ENCODE peak calls at places on chromosomes 11 and 22, in five cellular contexts. E is BJ, Y is foreskin fibroblast, H is mucosa of descending colon, S is cardiac fibroblast. D is an unnamed sample.

GRCh38 chr22:35470903-35471321 is 69.7 kb upstream of the RASD2 start:
- DNase-seq in Y (no peak), S (peak; percentile 44), E (no peak), H (no peak), D (no peak)

GRCh38 chr11:26571861-26572654 is at the start of gene MUC15:
- DNase-seq in H (no peak), E (no peak), Y (no peak), S (no peak), D (no peak)

GRCh38 chr11:92886243-92886905 is 83.1 kb upstream of the MTNR1B start:
- DNase-seq in Y (peak; percentile 27), S (peak; percentile 69), E (no peak), H (peak; percentile 25), D (no peak)

GRCh38 chr22:17974703-17975372 is 49.5 kb downstream of the MICAL3 start:
- DNase-seq in S (no peak), Y (no peak), E (no peak), H (no peak), D (no peak)

GRCh38 chr11:113477321-113477720 is 2.1 kb upstream of the DRD2 start:
- DNase-seq in S (no peak), E (no peak), H (no peak), Y (no peak), D (no peak)

GRCh38 chr11:1832181-1832988 is 2.4 kb upstream of the SYT8 start:
- DNase-seq in H (peak; percentile 82), S (no peak), Y (peak; percentile 57), E (no peak), D (no peak)

GRCh38 chr22:31150615-31151014 is 9.4 kb upstream of the RNF185 start:
- DNase-seq in S (no peak), H (no peak), E (no peak), Y (peak; percentile 40), D (no peak)

GRCh38 chr22:20729194-20729593 is 44.7 kb upstream of the SERPIND1 start:
- DNase-seq in H (no peak), E (no peak), Y (no peak), S (no peak), D (no peak)

GRCh38 chr22:39234157-39234793 is 10.5 kb downstream of the PDGFB start:
- DNase-seq in Y (no peak), H (no peak), S (peak; percentile 72), E (no peak), D (no peak)

GRCh38 chr22:20420157-20420842 is 17.3 kb downstream of the SCARF2 start:
- DNase-seq in S (no peak), H (no peak), E (no peak), Y (no peak), D (no peak)

GRCh38 chr22:17083811-17084540 is 824 bp upstream of the IL17RA start:
- DNase-seq in H (peak; percentile 50), E (no peak), Y (no peak), S (no peak), D (no peak)

GRCh38 chr22:26134654-26135330 is 34.5 kb upstream of the SEZ6L start:
- DNase-seq in Y (no peak), S (no peak), E (no peak), H (no peak), D (no peak)
- TF ChIP-seq CTCF in Y (no peak), S (no peak), E (no peak), H (no peak), D (no peak)

GRCh38 chr22:24400726-24401596 is 26.4 kb upstream of the ADORA2A start:
- DNase-seq in S (peak; percentile 50), H (no peak), Y (peak; percentile 56), E (no peak), D (no peak)

GRCh38 chr22:24402460-24403192 is 24.8 kb upstream of the ADORA2A start:
- DNase-seq in E (peak; percentile 96), Y (peak; percentile 97), S (peak; percentile 94), H (peak; percentile 70), D (peak; percentile 77)

GRCh38 chr22:24404561-24405275 is 22.7 kb upstream of the ADORA2A start:
- DNase-seq in Y (no peak), H (no peak), S (no peak), E (no peak), D (no peak)

GRCh38 chr22:24400037-24400725 is 27.2 kb upstream of the ADORA2A start:
- DNase-seq in H (no peak), S (no peak), E (no peak), Y (no peak), D (no peak)

GRCh38 chr22:24401824-24402434 is 25.5 kb upstream of the ADORA2A start:
- DNase-seq in Y (no peak), E (no peak), H (peak; percentile 29), S (no peak), D (no peak)
- H3K4me3 ChIP-seq in Y (no peak overlapping the region), E (no peak overlapping the region), H (no peak overlapping the region), S (no peak overlapping the region), D (no peak overlapping the region)

DNA sequence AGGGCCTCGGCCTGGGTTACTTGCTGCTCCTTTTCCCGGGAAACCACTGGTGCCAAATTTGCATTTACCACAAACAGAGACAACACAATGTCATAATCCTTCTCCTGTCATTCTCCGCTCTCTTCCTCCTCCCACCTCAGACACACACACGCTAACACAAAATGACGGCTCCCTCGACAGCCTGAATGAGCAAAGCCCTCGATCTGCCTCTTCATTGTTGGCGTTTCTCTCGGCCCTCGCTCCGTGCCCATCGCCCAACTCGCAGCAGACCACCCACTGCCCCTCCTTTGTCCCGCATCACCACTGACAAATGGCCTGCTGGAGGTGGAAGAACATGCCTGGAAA is 12.5 kb upstream of the TCF20 start:
- DNase-seq in S (no peak), Y (no peak), E (no peak), H (peak; percentile 36), D (no peak)
- TF ChIP-seq CTCF in S (no peak), Y (no peak), E (no peak), H (no peak), D (no peak)

DNA sequence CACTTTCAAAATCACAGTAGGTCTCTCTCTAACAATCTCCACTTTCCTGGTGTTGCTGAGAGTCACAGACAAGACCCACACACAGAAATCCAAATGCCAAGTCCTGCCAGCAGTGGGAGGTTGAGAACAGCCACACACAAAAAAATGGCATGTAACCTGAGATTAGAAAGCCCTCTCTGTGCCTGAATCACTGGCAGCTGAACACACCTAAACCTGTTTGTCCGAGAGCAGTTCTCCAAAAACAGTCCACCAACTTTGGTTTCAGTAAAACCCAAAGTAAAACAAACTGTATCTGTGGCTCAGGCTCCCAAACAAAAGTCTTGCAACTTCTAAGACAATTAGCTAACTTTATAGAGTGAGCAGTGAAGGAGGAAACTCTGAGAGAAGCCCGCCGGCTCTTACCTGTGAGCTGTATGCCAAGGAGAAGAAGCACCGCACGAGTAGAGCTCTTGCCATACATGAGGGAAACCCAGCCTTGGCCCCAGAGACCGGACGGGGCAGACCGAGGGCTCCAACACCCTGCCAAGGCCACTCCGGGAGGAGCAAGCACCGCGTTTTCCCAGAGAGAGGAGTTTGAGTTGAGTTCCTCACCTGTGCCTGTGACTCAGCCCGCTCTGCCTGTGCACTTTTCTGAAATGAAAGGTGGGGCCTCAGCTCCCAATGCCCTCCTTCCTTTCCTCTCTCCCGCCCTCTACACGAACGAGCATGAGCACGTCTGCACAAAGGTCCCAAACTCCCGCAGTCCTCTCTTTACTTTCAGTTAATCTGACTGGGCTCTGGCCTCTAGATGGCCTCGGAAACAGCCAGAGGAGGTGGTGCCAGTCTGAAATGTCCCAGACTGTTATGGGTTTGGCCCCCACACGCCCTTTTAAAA is at the start of gene MPZL2:
- DNase-seq in E (no peak), H (peak; percentile 83), Y (peak; percentile 10), S (no peak), D (no peak)
- H3K4me3 ChIP-seq in E (no peak within 1 kb of the TSS), H (peak within 1 kb of the TSS; percentile 11), Y (no peak within 1 kb of the TSS), S (no peak within 1 kb of the TSS), D (no peak within 1 kb of the TSS)

DNA sequence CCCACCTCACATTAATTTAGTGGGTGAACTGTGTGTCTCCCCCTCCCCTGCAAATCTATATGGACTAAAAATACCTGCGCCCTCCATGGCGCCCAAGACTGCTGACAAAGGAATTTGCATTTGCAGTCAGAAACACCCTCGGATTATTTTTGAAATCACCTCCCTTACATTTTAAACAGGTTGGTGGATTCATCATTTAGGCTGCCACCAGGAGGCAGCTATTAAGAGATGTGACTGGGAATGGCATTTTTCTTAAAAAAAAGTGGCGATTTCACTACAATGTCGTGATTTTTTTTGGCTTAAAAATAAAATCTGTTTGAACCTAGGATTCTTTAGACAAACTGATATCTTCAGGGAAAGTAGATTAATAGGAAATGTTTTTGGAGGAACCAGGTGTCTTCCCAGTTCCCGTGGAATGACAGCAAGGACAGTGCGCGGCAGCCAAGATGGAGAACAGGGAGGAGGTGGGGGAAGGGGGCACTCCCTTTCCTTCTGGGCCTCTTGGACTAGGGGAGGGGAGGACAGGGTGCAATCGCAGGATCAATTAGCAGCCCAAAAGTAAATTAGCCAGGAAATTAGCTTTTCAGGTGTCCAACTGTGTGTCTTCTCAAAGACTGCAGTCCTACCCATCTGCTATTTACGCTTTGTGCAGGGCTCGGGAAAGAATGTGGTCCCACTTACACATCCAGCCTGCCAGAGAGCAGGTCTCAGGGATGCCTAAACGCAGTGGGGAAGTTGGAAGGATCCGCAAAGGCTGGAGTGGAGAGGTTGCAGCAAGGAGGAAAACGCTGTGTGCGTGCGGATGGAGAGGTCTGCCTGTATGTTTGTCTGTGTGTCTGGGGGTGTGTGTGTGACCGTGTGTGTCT is 496.4 kb downstream of the NTM start:
- DNase-seq in E (no peak), H (no peak), S (no peak), Y (peak; percentile 31), D (no peak)
- TF ChIP-seq CTCF in E (no peak), H (no peak), S (no peak), Y (no peak), D (peak; percentile 32)

GRCh38 chr11:6258571-6258998 is 1.1 kb upstream of the CCKBR start:
- DNase-seq in S (no peak), H (no peak), E (no peak), Y (no peak), D (no peak)

GRCh38 chr11:6259638-6260019 is at the start of gene CCKBR:
- DNase-seq in S (no peak), E (no peak), H (peak; percentile 25), Y (no peak), D (no peak)

GRCh38 chr11:6258141-6258540 is 1.5 kb upstream of the CCKBR start:
- DNase-seq in S (no peak), E (no peak), Y (no peak), H (no peak), D (no peak)

GRCh38 chr11:6263664-6264063 is 4.0 kb downstream of the CCKBR start:
- DNase-seq in H (no peak), Y (no peak), S (no peak), E (no peak), D (no peak)

GRCh38 chr11:6260207-6260726 is 629 bp downstream of the CCKBR start:
- DNase-seq in Y (no peak), E (no peak), S (no peak), H (no peak), D (no peak)
- H3K4me3 ChIP-seq in Y (no peak overlapping the region), E (no peak overlapping the region), S (no peak overlapping the region), H (no peak overlapping the region), D (no peak overlapping the region)

DNA sequence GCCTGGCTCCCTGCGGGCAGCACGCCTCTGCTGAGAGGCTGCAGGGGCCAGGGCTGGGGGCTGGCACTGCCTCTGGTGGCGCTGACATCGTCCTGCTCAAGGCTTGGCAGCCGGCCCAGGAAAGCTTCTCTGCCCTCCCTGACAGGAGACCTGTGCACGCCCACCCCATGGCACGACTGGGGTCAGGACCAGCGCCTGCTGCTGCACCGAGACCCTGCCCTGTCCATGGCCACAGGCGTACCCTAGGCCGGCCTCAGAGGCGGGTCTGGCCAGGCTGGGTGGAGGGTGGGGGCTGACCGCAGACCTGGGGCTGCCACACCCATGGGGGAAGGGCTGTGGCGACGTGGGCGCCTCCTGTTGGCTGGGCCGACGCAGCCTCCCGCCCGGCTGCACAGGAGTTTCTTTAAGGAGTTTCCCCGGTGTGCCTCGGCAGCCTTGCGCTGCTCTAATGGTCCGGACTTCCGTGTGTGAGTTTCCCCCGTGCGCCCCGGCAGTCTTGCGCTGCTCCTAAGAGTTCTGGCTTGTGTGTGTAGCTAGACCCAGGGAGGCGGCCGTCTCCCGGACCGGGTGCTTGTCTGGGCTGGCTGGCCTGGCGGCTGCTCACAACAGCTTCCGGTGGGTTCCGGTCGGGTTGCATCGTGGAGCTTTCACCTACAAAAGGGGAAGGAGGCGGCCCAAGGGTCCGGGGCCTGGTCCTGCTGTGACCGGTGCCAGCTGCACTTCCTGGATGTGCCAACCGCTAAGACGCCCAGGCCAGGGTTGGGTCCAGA is 4.7 kb downstream of the TRABD start:
- DNase-seq in Y (peak; percentile 78), S (peak; percentile 57), H (peak; percentile 93), E (no peak), D (peak; percentile 56)
- TF ChIP-seq CTCF in Y (peak; percentile 31), S (peak; percentile 19), H (peak; percentile 56), E (peak; percentile 74), D (peak; percentile 31)